ENCODE peak calls at places on chromosomes 16 and 17, in four cellular contexts. H is lower leg skin, P is psoas muscle, A is BE2C. N is an unnamed sample.

GRCh38 chr17:38745545-38745944 is 2.6 kb downstream of the PCGF2 start:
- DNase-seq in H (no peak), P (peak), A (peak), N (no peak)

GRCh38 chr17:67157732-67158639 is 87.0 kb downstream of the HELZ start:
- DNase-seq in H (no peak), P (no peak), A (peak), N (no peak)

GRCh38 chr17:14019186-14019956 is 49.9 kb upstream of the COX10 start:
- DNase-seq in H (no peak), P (no peak), A (no peak), N (no peak)

GRCh38 chr16:68062910-68063393 is 22.2 kb upstream of the NFATC3 start:
- DNase-seq in H (peak), P (no peak), A (no peak), N (no peak)

GRCh38 chr16:3175157-3176153 is 12.5 kb upstream of the OR1F1 start:
- DNase-seq in H (no peak), P (no peak), A (peak), N (no peak)

GRCh38 chr17:7355053-7355452 is at the start of gene TMEM95:
- DNase-seq in H (peak), P (peak), A (peak), N (no peak)

GRCh38 chr17:50466371-50467113 is 2.1 kb downstream of the CHAD start:
- DNase-seq in H (no peak), P (no peak), A (no peak), N (no peak)

GRCh38 chr16:3509470-3509928 is 8.7 kb downstream of the CLUAP1 start:
- DNase-seq in H (peak), P (no peak), A (no peak), N (no peak)

GRCh38 chr17:67256075-67256732 is 11.2 kb upstream of the HELZ start:
- DNase-seq in H (no peak), P (no peak), A (no peak), N (no peak)

GRCh38 chr16:12458591-12459400 is 344.9 kb downstream of the CPPED1 start:
- DNase-seq in H (no peak), P (no peak), A (no peak), N (no peak)

GRCh38 chr16:2507679-2508064 is 6.1 kb upstream of the ATP6V0C start:
- DNase-seq in H (no peak), P (peak), A (no peak), N (no peak)

GRCh38 chr16:79767597-79768280 is 167.2 kb upstream of the MAF start:
- DNase-seq in H (no peak), P (peak), A (no peak), N (no peak)

GRCh38 chr17:5772720-5773119 is 188.4 kb upstream of the NLRP1 start:
- DNase-seq in H (no peak), P (no peak), A (no peak), N (no peak)

GRCh38 chr16:82880361-82880760 is 253.6 kb downstream of the CDH13 start:
- DNase-seq in H (no peak), P (no peak), A (no peak), N (no peak)

GRCh38 chr17:2011421-2012371 is 13.4 kb downstream of the RTN4RL1 start:
- DNase-seq in H (peak), P (peak), A (no peak), N (no peak)

GRCh38 chr17:47232465-47232864 is 21.2 kb upstream of the ITGB3 start:
- DNase-seq in H (peak), P (no peak), A (no peak), N (no peak)

GRCh38 chr16:2090819-2091721 is 43.3 kb downstream of the TSC2 start:
- DNase-seq in H (no peak), P (peak), A (no peak), N (no peak)

GRCh38 chr17:44082206-44082605 is 11.7 kb downstream of the G6PC3 start:
- DNase-seq in H (no peak), P (no peak), A (no peak), N (no peak)

GRCh38 chr17:8162232-8162996 is at the start of gene VAMP2:
- DNase-seq in H (peak), P (peak), A (peak), N (peak)

GRCh38 chr17:34667656-34668055 is 88.3 kb downstream of the TMEM132E start:
- DNase-seq in H (peak), P (no peak), A (no peak), N (no peak)

GRCh38 chr16:51140112-51140511 is 11.0 kb downstream of the SALL1 start:
- DNase-seq in H (no peak), P (no peak), A (no peak), N (no peak)

GRCh38 chr17:38885728-38886642 is 16.1 kb downstream of the LASP1 start:
- DNase-seq in H (no peak), P (no peak), A (peak), N (no peak)

GRCh38 chr17:50657627-50658026 is 22.9 kb downstream of the ABCC3 start:
- DNase-seq in H (no peak), P (no peak), A (no peak), N (no peak)

GRCh38 chr17:44518032-44518431 is 14.8 kb upstream of the GPATCH8 start:
- DNase-seq in H (no peak), P (no peak), A (no peak), N (no peak)

GRCh38 chr16:16028311-16028999 is 79.0 kb downstream of the ABCC1 start:
- DNase-seq in H (no peak), P (no peak), A (no peak), N (no peak)

DNA sequence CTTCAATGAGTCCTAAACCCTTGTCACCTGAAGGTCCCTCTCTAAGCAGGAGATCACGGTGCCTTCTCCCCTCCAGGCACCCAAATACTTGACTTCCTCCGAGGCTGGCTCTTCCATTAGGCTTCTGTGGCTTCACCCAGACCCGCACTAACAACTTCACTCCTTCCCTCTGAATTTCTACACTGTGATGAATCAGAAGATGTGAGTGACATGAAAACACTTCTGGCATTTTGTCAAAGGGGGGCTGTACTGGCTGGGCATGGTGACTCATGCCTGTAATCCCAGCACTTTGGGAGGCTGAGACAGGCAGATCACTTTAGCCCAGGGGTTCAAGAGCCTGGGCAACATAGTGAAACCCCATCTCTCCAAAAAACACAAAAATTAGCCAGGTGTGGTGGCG is 72.6 kb upstream of the CNEP1R1 start:
- DNase-seq in H (no peak), P (no peak), A (no peak), N (no peak)
- H3K4me3 ChIP-seq in H (no peak), P (no peak), A (no peak), N (no peak)

GRCh38 chr16:56953006-56953405 is 8.7 kb upstream of the CETP start:
- DNase-seq in H (no peak), P (no peak), A (no peak), N (no peak)

GRCh38 chr16:56960681-56961281 is 969 bp upstream of the CETP start:
- DNase-seq in H (no peak), P (peak), A (peak), N (no peak)

GRCh38 chr16:56961386-56961785 is 364 bp upstream of the CETP start:
- DNase-seq in H (no peak), P (no peak), A (no peak), N (no peak)

GRCh38 chr16:56956076-56956475 is 5.7 kb upstream of the CETP start:
- DNase-seq in H (no peak), P (no peak), A (no peak), N (no peak)

DNA sequence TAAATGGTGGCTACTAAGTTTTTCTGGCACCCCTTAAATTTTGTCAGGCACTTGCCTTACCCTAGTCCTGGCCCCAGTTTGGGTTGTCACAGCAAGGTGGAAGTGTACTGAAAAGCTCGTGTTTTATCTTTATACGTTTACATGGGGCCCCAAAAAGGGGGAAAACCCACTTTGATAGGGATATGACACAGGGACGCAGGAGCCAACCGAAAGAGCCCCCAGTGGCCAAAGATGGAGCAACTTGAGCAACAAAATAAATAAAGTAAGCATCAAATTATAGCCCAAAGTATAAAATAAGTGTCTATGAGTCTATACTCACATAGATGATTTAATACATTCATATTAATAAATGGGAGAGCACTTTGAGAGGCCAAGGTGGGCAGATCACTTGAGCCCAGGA is 5.0 kb upstream of the CETP start:
- DNase-seq in H (no peak), P (no peak), A (no peak), N (no peak)
- TF ChIP-seq CTCF in H (no peak), P (no peak), A (no peak), N (no peak)

GRCh38 chr17:16285646-16286008 is 67.6 kb downstream of the CENPV start:
- DNase-seq in H (no peak), P (no peak), A (no peak), N (no peak)
- H3K4me3 ChIP-seq in H (no peak), P (peak), A (peak), N (peak)

DNA sequence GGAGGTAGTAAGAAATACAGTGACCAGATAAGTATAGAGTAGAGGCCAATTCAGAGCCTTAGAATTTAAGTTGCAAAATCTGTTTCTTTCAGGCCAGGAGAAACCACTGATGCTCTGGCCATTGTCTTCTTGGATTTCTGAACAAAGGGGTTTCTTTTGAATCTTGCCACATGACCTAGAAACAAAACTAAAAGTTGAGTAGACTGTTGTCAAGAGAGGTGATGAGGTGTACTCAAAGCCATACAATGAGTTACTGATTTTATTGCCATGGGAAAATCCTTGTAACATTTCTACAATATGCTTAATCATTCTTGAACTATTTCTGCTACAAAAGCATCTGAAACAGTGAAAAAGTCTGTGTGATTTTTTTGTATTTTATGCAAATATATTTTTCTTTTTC is 881.3 kb downstream of the CDH11 start:
- DNase-seq in H (no peak), P (no peak), A (no peak), N (no peak)
- TF ChIP-seq CTCF in H (no peak), P (no peak), A (no peak), N (no peak)

N was measured in coronary artery.